ENCODE peak calls at places on chromosomes 13 and 19, in six cellular contexts. Q is cardiac fibroblast, G is nephron progenitor cell, V is foreskin fibroblast, N is hepatocyte, B is mucosa of descending colon. L is an unnamed sample.

GRCh38 chr19:7257148-7258041 is 36.8 kb downstream of the INSR start:
- DNase-seq in V (peak), B (no peak), Q (peak), N (peak), G (no peak), L (peak)

GRCh38 chr19:35856001-35856400 is 710 bp upstream of the KIRREL2 start:
- DNase-seq in V (no peak), N (peak), Q (no peak), B (no peak), G (peak), L (no peak)

GRCh38 chr13:47592256-47592655 is 408.8 kb downstream of the SUCLA2 start:
- DNase-seq in N (no peak), G (no peak), B (no peak), Q (no peak), V (no peak), L (no peak)

GRCh38 chr13:101660711-101661110 is 208.2 kb downstream of the ITGBL1 start:
- DNase-seq in Q (no peak), G (no peak), B (no peak), N (no peak), V (peak), L (no peak)

GRCh38 chr19:36267061-36267845 is 52.3 kb downstream of the ZNF146 start:
- DNase-seq in V (no peak), N (no peak), G (no peak), Q (no peak), B (peak), L (no peak)

GRCh38 chr19:53086949-53087348 is 16.3 kb downstream of the ZNF160 start:
- DNase-seq in Q (peak), N (no peak), B (no peak), G (no peak), V (peak), L (peak)

GRCh38 chr19:51739466-51740213 is 12.0 kb downstream of the FPR1 start:
- DNase-seq in B (no peak), Q (no peak), G (no peak), N (no peak), V (no peak), L (no peak)

GRCh38 chr19:52896431-52897148 is 845 bp downstream of the ZNF320 start:
- DNase-seq in G (peak), Q (peak), B (peak), N (peak), V (peak), L (peak)

GRCh38 chr19:41441321-41441945 is 1.5 kb upstream of the ERICH4 start:
- DNase-seq in V (no peak), N (no peak), B (no peak), Q (no peak), G (no peak), L (no peak)

GRCh38 chr13:77595166-77595810 is 59.8 kb downstream of the SCEL start:
- DNase-seq in B (no peak), Q (no peak), N (no peak), G (no peak), V (peak), L (no peak)

GRCh38 chr13:27053902-27054595 is 117.6 kb downstream of the USP12 start:
- DNase-seq in G (no peak), N (no peak), B (no peak), Q (peak), V (peak), L (peak)

GRCh38 chr13:73938375-73939070 is 195.7 kb downstream of the KLF12 start:
- DNase-seq in Q (peak), G (no peak), B (no peak), V (peak), N (peak), L (peak)

GRCh38 chr13:97753269-97753668 is 200.2 kb upstream of the IPO5 start:
- DNase-seq in V (no peak), G (no peak), Q (no peak), N (no peak), B (no peak), L (no peak)

GRCh38 chr13:97753942-97754670 is 199.4 kb upstream of the IPO5 start:
- DNase-seq in V (no peak), B (no peak), G (no peak), Q (no peak), N (no peak), L (no peak)

GRCh38 chr13:97743946-97744345 is 209.5 kb upstream of the IPO5 start:
- DNase-seq in V (peak), Q (peak), N (no peak), B (no peak), G (no peak), L (peak)

GRCh38 chr13:97751477-97751876 is 202.0 kb upstream of the IPO5 start:
- DNase-seq in N (no peak), V (no peak), B (no peak), G (no peak), Q (no peak), L (no peak)

DNA sequence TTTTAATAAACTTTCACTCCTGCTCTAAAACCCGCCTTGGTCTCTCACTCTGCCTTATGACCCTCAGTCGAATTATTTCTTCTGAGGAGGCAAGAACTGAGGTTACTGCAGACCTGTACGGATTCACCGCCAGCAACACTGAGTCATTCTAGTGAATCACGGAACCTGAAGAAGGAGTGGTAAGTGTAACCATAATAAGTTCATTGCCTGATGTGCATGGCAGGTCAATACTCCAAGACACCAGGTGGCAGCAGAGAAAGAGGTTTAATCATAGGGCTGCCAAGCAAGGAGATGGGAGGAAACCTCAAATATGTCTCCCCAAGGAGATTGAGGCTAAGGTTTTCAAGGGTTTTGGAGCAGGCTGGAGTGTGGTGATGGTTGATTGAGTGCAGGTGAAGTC is 204.3 kb upstream of the IPO5 start:
- DNase-seq in N (no peak), G (no peak), V (no peak), Q (peak), B (no peak), L (no peak)
- TF ChIP-seq CTCF in N (no peak), G (no peak), V (peak), Q (peak), B (no peak), L (peak)

GRCh38 chr19:9903341-9903740 is 33.0 kb downstream of the OLFM2 start:
- DNase-seq in N (no peak), Q (no peak), B (no peak), G (no peak), V (no peak), L (no peak)
- TF ChIP-seq CTCF in N (no peak), Q (no peak), B (no peak), G (no peak), V (no peak), L (no peak)

DNA sequence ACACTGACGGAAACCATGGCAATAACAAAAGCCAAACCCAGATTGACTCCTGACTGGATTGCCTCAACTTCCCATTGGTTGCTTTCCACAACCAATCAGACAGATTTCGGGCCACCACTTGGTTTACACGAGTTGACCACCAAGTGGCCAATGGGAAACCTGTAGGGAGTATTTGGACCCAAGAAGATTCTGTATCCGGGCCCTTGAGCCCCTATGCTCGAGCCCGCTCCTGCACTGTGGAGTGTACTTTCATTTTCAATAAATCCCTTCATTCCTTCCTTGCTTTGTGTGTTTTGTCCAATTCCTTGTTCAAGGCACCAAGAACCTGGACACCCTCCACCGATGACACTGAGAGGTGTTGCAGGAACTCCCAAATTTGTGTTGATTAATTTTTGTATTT is 24.1 kb upstream of the URI1 start:
- DNase-seq in N (no peak), G (no peak), V (no peak), B (no peak), Q (no peak), L (no peak)
- TF ChIP-seq CTCF in N (no peak), G (no peak), V (no peak), B (no peak), Q (no peak), L (no peak)

GRCh38 chr13:95354680-95355487 is 53.6 kb upstream of the ABCC4 start:
- DNase-seq in Q (no peak), B (no peak), G (no peak), N (peak), V (no peak), L (no peak)

GRCh38 chr13:95354156-95354555 is 52.9 kb upstream of the ABCC4 start:
- DNase-seq in N (no peak), B (no peak), V (no peak), Q (no peak), G (no peak), L (no peak)

GRCh38 chr13:95349267-95349666 is 48.0 kb upstream of the ABCC4 start:
- DNase-seq in N (no peak), V (no peak), B (no peak), Q (peak), G (no peak), L (no peak)

GRCh38 chr13:95355491-95355890 is 54.2 kb upstream of the ABCC4 start:
- DNase-seq in G (no peak), Q (peak), N (peak), B (no peak), V (peak), L (peak)

GRCh38 chr13:95352486-95352885 is 51.2 kb upstream of the ABCC4 start:
- DNase-seq in Q (no peak), G (no peak), B (no peak), V (no peak), N (no peak), L (no peak)
- TF ChIP-seq CTCF in Q (no peak), G (no peak), B (no peak), V (no peak), N (no peak), L (no peak)

GRCh38 chr13:51643882-51644281 is 59.6 kb downstream of the WDFY2 start:
- DNase-seq in N (no peak), Q (peak), V (peak), B (no peak), G (no peak), L (peak)

GRCh38 chr13:51646041-51646670 is 61.9 kb downstream of the WDFY2 start:
- DNase-seq in Q (no peak), G (no peak), N (no peak), B (no peak), V (no peak), L (no peak)

GRCh38 chr13:51647067-51647466 is 62.8 kb downstream of the WDFY2 start:
- DNase-seq in N (no peak), B (no peak), G (no peak), V (no peak), Q (no peak), L (no peak)

GRCh38 chr13:51644649-51645048 is 60.4 kb downstream of the WDFY2 start:
- DNase-seq in G (no peak), B (no peak), N (no peak), Q (peak), V (peak), L (peak)

DNA sequence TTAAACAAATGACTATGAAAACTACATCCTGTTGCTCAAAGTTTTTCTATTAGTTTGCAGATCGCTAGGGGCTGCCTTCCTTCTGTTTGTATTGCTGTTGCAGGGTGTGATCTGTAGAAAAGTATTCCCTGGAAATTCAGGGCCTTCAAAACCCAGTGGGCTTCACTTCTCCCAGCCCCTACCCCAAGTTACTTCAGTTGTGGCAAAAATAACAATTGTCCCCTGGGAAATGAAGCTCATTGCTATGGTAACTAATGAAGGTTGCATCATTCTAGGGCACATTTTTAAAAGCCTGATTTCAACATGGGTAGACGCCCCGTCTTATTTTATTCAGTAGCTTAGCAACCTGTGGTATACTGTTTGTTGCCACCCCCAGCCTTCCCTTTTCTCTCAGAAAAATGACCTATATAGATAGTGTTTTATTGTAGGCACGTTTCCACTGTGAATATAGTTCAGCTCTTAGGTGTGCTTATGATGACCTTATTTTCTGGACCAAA is 60.9 kb downstream of the WDFY2 start:
- DNase-seq in V (peak), Q (peak), B (no peak), G (no peak), N (peak), L (peak)
- TF ChIP-seq CTCF in V (no peak), Q (no peak), B (no peak), G (no peak), N (no peak), L (peak)

L was measured in brain microvascular endothelial cell.